ENCODE peak calls at places on chromosome 2, in seven cellular contexts. One of them, this sample, is unnamed.

GRCh38 chr2:64487256-64488049 is 33.5 kb downstream of the LGALSL start:
- DNase-seq in Panc1: no peak
- DNase-seq in cardiac muscle cell: no peak
- DNase-seq in esophagus muscularis mucosa: no peak
- DNase-seq in fibroblast of lung: no peak
- DNase-seq in prostate gland: no peak
- DNase-seq in lower lobe of right lung: no peak
- DNase-seq in this sample: no peak

GRCh38 chr2:241502281-241502680 is 6.1 kb downstream of the STK25 start:
- DNase-seq in Panc1: no peak
- DNase-seq in cardiac muscle cell: no peak
- DNase-seq in esophagus muscularis mucosa: no peak
- DNase-seq in fibroblast of lung: no peak
- DNase-seq in prostate gland: no peak
- DNase-seq in lower lobe of right lung: peak; percentile 19
- DNase-seq in this sample: no peak

GRCh38 chr2:68594674-68595492 is 48.5 kb upstream of the PROKR1 start:
- DNase-seq in Panc1: peak; percentile 35
- DNase-seq in cardiac muscle cell: peak; percentile 57
- DNase-seq in esophagus muscularis mucosa: no peak
- DNase-seq in fibroblast of lung: peak; percentile 54
- DNase-seq in prostate gland: no peak
- DNase-seq in lower lobe of right lung: peak; percentile 49
- DNase-seq in this sample: no peak

GRCh38 chr2:20661028-20661980 is 5.6 kb upstream of the GDF7 start:
- DNase-seq in Panc1: peak; percentile 74
- DNase-seq in cardiac muscle cell: peak; percentile 85
- DNase-seq in esophagus muscularis mucosa: no peak
- DNase-seq in fibroblast of lung: peak; percentile 83
- DNase-seq in prostate gland: peak; percentile 47
- DNase-seq in lower lobe of right lung: peak; percentile 67
- DNase-seq in this sample: no peak

GRCh38 chr2:191740016-191740419 is 62.1 kb downstream of the NABP1 start:
- DNase-seq in Panc1: no peak
- DNase-seq in cardiac muscle cell: no peak
- DNase-seq in esophagus muscularis mucosa: no peak
- DNase-seq in fibroblast of lung: no peak
- DNase-seq in prostate gland: no peak
- DNase-seq in lower lobe of right lung: no peak
- DNase-seq in this sample: no peak

GRCh38 chr2:151478011-151478410 is 68.3 kb downstream of the RIF1 start:
- DNase-seq in Panc1: no peak
- DNase-seq in cardiac muscle cell: no peak
- DNase-seq in esophagus muscularis mucosa: no peak
- DNase-seq in fibroblast of lung: peak; percentile 40
- DNase-seq in prostate gland: no peak
- DNase-seq in lower lobe of right lung: no peak
- DNase-seq in this sample: no peak

GRCh38 chr2:85775406-85776381 is 21.9 kb downstream of the ATOH8 start:
- DNase-seq in Panc1: no peak
- DNase-seq in cardiac muscle cell: no peak
- DNase-seq in esophagus muscularis mucosa: no peak
- DNase-seq in fibroblast of lung: no peak
- DNase-seq in prostate gland: no peak
- DNase-seq in lower lobe of right lung: no peak
- DNase-seq in this sample: no peak

GRCh38 chr2:163736433-163737168 is 793 bp upstream of the FIGN start:
- DNase-seq in Panc1: no peak
- DNase-seq in cardiac muscle cell: peak; percentile 50
- DNase-seq in esophagus muscularis mucosa: no peak
- DNase-seq in fibroblast of lung: peak; percentile 25
- DNase-seq in prostate gland: no peak
- DNase-seq in lower lobe of right lung: peak; percentile 52
- DNase-seq in this sample: no peak

GRCh38 chr2:31354837-31355236 is 59.7 kb downstream of the XDH start:
- DNase-seq in Panc1: no peak
- DNase-seq in cardiac muscle cell: peak; percentile 30
- DNase-seq in esophagus muscularis mucosa: no peak
- DNase-seq in fibroblast of lung: peak; percentile 33
- DNase-seq in prostate gland: no peak
- DNase-seq in lower lobe of right lung: no peak
- DNase-seq in this sample: no peak

GRCh38 chr2:120291464-120292311 is 39.0 kb downstream of the RALB start:
- DNase-seq in Panc1: no peak
- DNase-seq in cardiac muscle cell: peak; percentile 55
- DNase-seq in esophagus muscularis mucosa: no peak
- DNase-seq in fibroblast of lung: no peak
- DNase-seq in prostate gland: peak; percentile 73
- DNase-seq in lower lobe of right lung: no peak
- DNase-seq in this sample: no peak

GRCh38 chr2:240375024-240375645 is 60.3 kb upstream of the GPC1 start:
- DNase-seq in Panc1: no peak
- DNase-seq in cardiac muscle cell: no peak
- DNase-seq in esophagus muscularis mucosa: no peak
- DNase-seq in fibroblast of lung: no peak
- DNase-seq in prostate gland: no peak
- DNase-seq in lower lobe of right lung: no peak
- DNase-seq in this sample: no peak
- H3K27ac ChIP-seq in Panc1: no peak overlapping the region
- H3K27ac ChIP-seq in cardiac muscle cell: no peak overlapping the region
- H3K27ac ChIP-seq in esophagus muscularis mucosa: peak overlapping the region; percentile 77
- H3K27ac ChIP-seq in fibroblast of lung: peak overlapping the region; percentile 95
- H3K27ac ChIP-seq in prostate gland: no peak overlapping the region
- H3K27ac ChIP-seq in lower lobe of right lung: no peak overlapping the region
- H3K27ac ChIP-seq in this sample: peak overlapping the region; percentile 81

DNA sequence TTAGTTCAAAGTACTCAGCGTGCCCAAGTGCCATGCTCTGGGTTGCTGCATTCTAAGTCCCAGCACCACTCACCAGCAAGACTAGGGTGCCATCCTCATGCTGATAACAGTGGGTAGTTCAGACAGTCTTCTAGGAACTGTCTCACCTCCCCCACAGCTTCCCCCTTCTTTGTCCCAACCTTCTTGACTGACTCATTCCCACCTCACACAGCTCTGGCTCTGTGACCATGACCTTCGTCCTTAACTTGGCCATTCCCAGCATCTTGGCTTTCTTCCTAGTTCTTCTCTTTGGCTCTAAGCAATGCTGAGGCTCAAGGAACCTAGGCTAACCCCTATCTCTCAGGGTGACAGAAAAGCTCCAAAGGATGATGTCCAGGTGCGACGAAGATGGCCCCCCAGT is 20.0 kb upstream of the CXCR4 start:
- DNase-seq in Panc1: no peak
- DNase-seq in cardiac muscle cell: no peak
- DNase-seq in esophagus muscularis mucosa: no peak
- DNase-seq in fibroblast of lung: no peak
- DNase-seq in prostate gland: no peak
- DNase-seq in lower lobe of right lung: no peak
- DNase-seq in this sample: no peak
- H3K4me1 ChIP-seq in Panc1: no peaks in the 10 kb centered on the region
- H3K4me1 ChIP-seq in cardiac muscle cell: no peaks in the 10 kb centered on the region
- H3K4me1 ChIP-seq in esophagus muscularis mucosa: peaks cover 15% of the 10 kb centered on the region
- H3K4me1 ChIP-seq in fibroblast of lung: no peaks in the 10 kb centered on the region
- H3K4me1 ChIP-seq in prostate gland: no peaks in the 10 kb centered on the region
- H3K4me1 ChIP-seq in lower lobe of right lung: peaks cover 38% of the 10 kb centered on the region
- H3K4me1 ChIP-seq in this sample: no peaks in the 10 kb centered on the region

GRCh38 chr2:110104025-110104771 is 11.4 kb downstream of the MALL start:
- DNase-seq in Panc1: no peak
- DNase-seq in cardiac muscle cell: no peak
- DNase-seq in esophagus muscularis mucosa: peak; percentile 70
- DNase-seq in fibroblast of lung: no peak
- DNase-seq in prostate gland: no peak
- DNase-seq in lower lobe of right lung: peak; percentile 59
- DNase-seq in this sample: no peak

GRCh38 chr2:110099471-110100225 is 16.0 kb downstream of the MALL start:
- DNase-seq in Panc1: no peak
- DNase-seq in cardiac muscle cell: no peak
- DNase-seq in esophagus muscularis mucosa: peak; percentile 78
- DNase-seq in fibroblast of lung: no peak
- DNase-seq in prostate gland: no peak
- DNase-seq in lower lobe of right lung: peak; percentile 34
- DNase-seq in this sample: no peak

GRCh38 chr2:110101280-110101844 is 14.3 kb downstream of the MALL start:
- DNase-seq in Panc1: peak; percentile 95
- DNase-seq in cardiac muscle cell: peak; percentile 100
- DNase-seq in esophagus muscularis mucosa: peak; percentile 94
- DNase-seq in fibroblast of lung: peak; percentile 100
- DNase-seq in prostate gland: peak; percentile 96
- DNase-seq in lower lobe of right lung: peak; percentile 97
- DNase-seq in this sample: peak; percentile 98

GRCh38 chr2:110103060-110103961 is 12.3 kb downstream of the MALL start:
- DNase-seq in Panc1: no peak
- DNase-seq in cardiac muscle cell: no peak
- DNase-seq in esophagus muscularis mucosa: peak; percentile 57
- DNase-seq in fibroblast of lung: no peak
- DNase-seq in prostate gland: no peak
- DNase-seq in lower lobe of right lung: peak; percentile 50
- DNase-seq in this sample: no peak

DNA sequence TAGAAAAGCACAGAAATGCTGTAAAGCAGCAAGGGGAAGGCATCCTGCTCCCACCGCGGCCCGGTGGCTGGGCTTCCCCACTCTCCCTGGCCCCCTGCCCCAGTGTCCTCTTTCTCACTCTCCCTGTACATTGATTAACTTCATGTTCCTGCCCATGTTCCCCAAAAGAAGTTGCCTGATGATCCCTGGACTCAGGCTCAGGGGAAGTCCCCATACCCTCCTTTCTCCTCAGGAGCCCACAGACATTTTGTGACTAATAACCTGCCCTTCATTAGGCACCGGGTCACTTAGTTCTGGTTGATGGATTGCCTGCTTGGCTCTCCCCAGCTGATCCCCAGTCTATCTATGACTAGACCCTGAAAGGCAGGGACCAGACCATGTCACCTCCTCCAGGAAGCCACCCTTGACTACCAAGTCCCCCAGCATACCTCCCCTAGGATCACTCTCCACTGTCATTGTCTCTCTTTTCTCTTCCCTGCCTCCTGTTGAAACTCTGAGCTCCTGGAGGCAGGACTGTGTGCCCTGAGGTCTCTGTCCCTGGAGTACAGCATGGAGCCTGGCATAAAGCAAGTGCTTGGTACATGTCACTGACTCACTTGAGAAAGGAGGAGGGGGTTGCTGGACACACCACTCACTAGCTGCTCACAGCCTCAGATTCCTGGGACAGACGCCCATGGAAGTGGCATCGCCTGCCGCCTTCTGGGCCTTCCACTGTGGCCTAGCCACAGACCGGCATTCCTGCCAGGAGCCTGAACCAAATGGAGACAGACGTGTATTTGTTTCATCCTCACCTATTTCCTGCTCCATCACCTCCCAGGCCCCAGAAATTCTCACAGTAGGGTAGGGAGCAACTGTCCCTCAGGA is 13.5 kb downstream of the MALL start:
- DNase-seq in Panc1: no peak
- DNase-seq in cardiac muscle cell: no peak
- DNase-seq in esophagus muscularis mucosa: peak; percentile 86
- DNase-seq in fibroblast of lung: no peak
- DNase-seq in prostate gland: no peak
- DNase-seq in lower lobe of right lung: no peak
- DNase-seq in this sample: peak; percentile 95
- H3K27ac ChIP-seq in Panc1: peak overlapping the region; percentile 94
- H3K27ac ChIP-seq in cardiac muscle cell: no peak overlapping the region
- H3K27ac ChIP-seq in esophagus muscularis mucosa: peak overlapping the region; percentile 74
- H3K27ac ChIP-seq in fibroblast of lung: peak overlapping the region; percentile 98
- H3K27ac ChIP-seq in prostate gland: peak overlapping the region; percentile 77
- H3K27ac ChIP-seq in lower lobe of right lung: peak overlapping the region; percentile 87
- H3K27ac ChIP-seq in this sample: peak overlapping the region; percentile 84

DNA sequence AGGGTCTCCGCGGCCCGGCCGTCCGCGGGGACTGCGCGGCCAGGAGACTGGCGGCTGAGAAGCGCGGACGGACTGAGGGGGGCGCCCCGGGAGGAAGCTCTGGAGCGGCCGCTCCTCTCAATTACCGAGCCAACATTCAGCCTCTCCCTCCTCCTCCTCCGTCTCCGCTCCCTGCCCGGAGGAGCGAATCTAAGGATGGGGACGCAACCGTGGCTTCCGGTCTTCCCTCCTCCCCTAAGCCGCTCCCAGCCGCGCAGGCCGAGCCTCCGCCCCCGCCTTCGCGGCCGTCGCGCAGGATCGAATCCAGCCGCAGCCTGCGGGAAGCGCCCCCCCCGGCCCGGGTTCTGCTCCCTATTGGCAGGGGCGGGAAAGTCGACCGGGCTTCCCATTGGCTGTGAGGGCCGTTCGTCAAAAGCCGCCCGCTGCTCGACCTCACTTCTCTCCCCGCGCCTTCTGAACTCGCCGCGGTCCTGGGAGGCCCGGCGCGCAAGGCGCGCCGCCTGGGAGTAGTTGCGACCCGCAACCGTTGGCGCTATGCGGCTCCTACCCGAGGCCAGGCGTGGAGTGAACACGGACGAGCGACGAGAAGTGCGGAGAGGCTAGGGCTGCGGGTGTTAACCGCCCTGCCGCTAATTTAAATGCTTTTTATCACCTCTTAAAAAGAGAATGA is at the start of gene HNRNPLL:
- DNase-seq in Panc1: peak; percentile 70
- DNase-seq in cardiac muscle cell: peak; percentile 99
- DNase-seq in esophagus muscularis mucosa: peak; percentile 99
- DNase-seq in fibroblast of lung: peak; percentile 97
- DNase-seq in prostate gland: peak; percentile 97
- DNase-seq in lower lobe of right lung: peak; percentile 99
- DNase-seq in this sample: peak; percentile 98
- H3K4me1 ChIP-seq in Panc1: peaks cover 38% of the 10 kb centered on the region
- H3K4me1 ChIP-seq in cardiac muscle cell: peaks cover 43% of the 10 kb centered on the region
- H3K4me1 ChIP-seq in esophagus muscularis mucosa: peaks cover 42% of the 10 kb centered on the region
- H3K4me1 ChIP-seq in fibroblast of lung: peaks cover 16% of the 10 kb centered on the region
- H3K4me1 ChIP-seq in prostate gland: no peaks in the 10 kb centered on the region
- H3K4me1 ChIP-seq in lower lobe of right lung: peaks cover 47% of the 10 kb centered on the region
- H3K4me1 ChIP-seq in this sample: peaks cover 36% of the 10 kb centered on the region

DNA sequence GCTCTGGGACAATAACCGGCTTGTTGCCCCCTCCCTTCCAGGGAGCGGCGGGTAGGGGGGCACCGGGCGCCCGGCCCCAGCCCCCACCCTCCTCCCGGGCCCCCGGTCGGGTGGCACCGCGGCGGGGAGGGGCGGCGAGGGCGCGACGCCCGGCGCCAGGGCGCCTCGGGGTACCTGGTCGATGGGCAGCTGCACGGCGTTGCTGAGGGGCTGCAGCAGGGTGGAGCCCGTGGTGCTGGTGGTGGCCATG is 193 bp downstream of the MBOAT2 start:
- DNase-seq in Panc1: no peak
- DNase-seq in cardiac muscle cell: no peak
- DNase-seq in esophagus muscularis mucosa: no peak
- DNase-seq in fibroblast of lung: no peak
- DNase-seq in prostate gland: no peak
- DNase-seq in lower lobe of right lung: no peak
- DNase-seq in this sample: no peak
- H3K27ac ChIP-seq in Panc1: no peak overlapping the region
- H3K27ac ChIP-seq in cardiac muscle cell: peak overlapping the region; percentile 91
- H3K27ac ChIP-seq in esophagus muscularis mucosa: peak overlapping the region; percentile 86
- H3K27ac ChIP-seq in fibroblast of lung: no peak overlapping the region
- H3K27ac ChIP-seq in prostate gland: peak overlapping the region; percentile 71
- H3K27ac ChIP-seq in lower lobe of right lung: peak overlapping the region; percentile 78
- H3K27ac ChIP-seq in this sample: peak overlapping the region; percentile 96

This sample was measured in vagina.